ENCODE peak calls at places on chromosome 21, in ten cellular contexts. U, L, D, O, E, Y, K, G, V and J are unnamed samples.

GRCh38 chr21:24197956-24198355 is 1409.3 kb downstream of the MRPL39 start:
- DNase-seq in U (no peak), L (no peak), D (no peak), O (no peak), E (no peak), Y (no peak), K (no peak), G (no peak), V (no peak), J (no peak)

GRCh38 chr21:31358148-31358547 is 14.1 kb upstream of the TIAM1 start:
- DNase-seq in U (no peak), L (no peak), D (no peak), O (no peak), E (no peak), Y (no peak), K (no peak), G (no peak), V (no peak), J (no peak)

GRCh38 chr21:21921410-21922232 is 923.4 kb downstream of the NCAM2 start:
- DNase-seq in U (no peak), L (peak), D (peak), O (no peak), E (peak), Y (peak), K (no peak), G (no peak), V (peak), J (peak)

GRCh38 chr21:46255166-46255565 is 26.6 kb upstream of the LSS start:
- DNase-seq in U (no peak), L (no peak), D (no peak), O (no peak), E (no peak), Y (no peak), K (no peak), G (no peak), V (no peak), J (no peak)

GRCh38 chr21:41369915-41370839 is 8.3 kb downstream of the MX2 start:
- DNase-seq in U (no peak), L (no peak), D (no peak), O (peak), E (no peak), Y (peak), K (no peak), G (no peak), V (no peak), J (no peak)

GRCh38 chr21:24671901-24672300 is 935.4 kb downstream of the MRPL39 start:
- DNase-seq in U (no peak), L (no peak), D (no peak), O (no peak), E (no peak), Y (no peak), K (no peak), G (no peak), V (no peak), J (no peak)

GRCh38 chr21:14875704-14876364 is 189.0 kb downstream of the NRIP1 start:
- DNase-seq in U (no peak), L (no peak), D (no peak), O (no peak), E (no peak), Y (no peak), K (no peak), G (no peak), V (no peak), J (no peak)

GRCh38 chr21:43467785-43468184 is 40.9 kb upstream of the SIK1 start:
- DNase-seq in U (no peak), L (no peak), D (no peak), O (peak), E (no peak), Y (no peak), K (no peak), G (no peak), V (no peak), J (no peak)

GRCh38 chr21:45109831-45110492 is 35.6 kb downstream of the ADARB1 start:
- DNase-seq in U (no peak), L (no peak), D (no peak), O (peak), E (no peak), Y (peak), K (peak), G (no peak), V (no peak), J (peak)

GRCh38 chr21:33300701-33301631 is 23.8 kb upstream of the IFNAR1 start:
- DNase-seq in U (no peak), L (no peak), D (no peak), O (no peak), E (peak), Y (peak), K (no peak), G (no peak), V (no peak), J (peak)

GRCh38 chr21:39007532-39007931 is 175.7 kb downstream of the PSMG1 start:
- DNase-seq in U (no peak), L (no peak), D (no peak), O (no peak), E (no peak), Y (no peak), K (no peak), G (no peak), V (no peak), J (no peak)

GRCh38 chr21:34754690-34755647 is 86.2 kb downstream of the CLIC6 start:
- DNase-seq in U (no peak), L (no peak), D (no peak), O (no peak), E (no peak), Y (no peak), K (no peak), G (no peak), V (no peak), J (no peak)

GRCh38 chr21:38646213-38646837 is 148.0 kb upstream of the ERG start:
- DNase-seq in U (no peak), L (no peak), D (peak), O (no peak), E (no peak), Y (no peak), K (no peak), G (no peak), V (no peak), J (no peak)

GRCh38 chr21:21200103-21200938 is 202.1 kb downstream of the NCAM2 start:
- DNase-seq in U (peak), L (no peak), D (peak), O (no peak), E (no peak), Y (peak), K (no peak), G (no peak), V (peak), J (no peak)

GRCh38 chr21:16838330-16838729 is 674.5 kb upstream of the CXADR start:
- DNase-seq in U (no peak), L (no peak), D (no peak), O (no peak), E (no peak), Y (no peak), K (no peak), G (no peak), V (no peak), J (peak)

GRCh38 chr21:45465105-45465504 is 60.1 kb downstream of the COL18A1 start:
- DNase-seq in U (no peak), L (no peak), D (no peak), O (no peak), E (no peak), Y (no peak), K (no peak), G (no peak), V (no peak), J (peak)

GRCh38 chr21:46155514-46156377 is at the start of gene FTCD:
- DNase-seq in U (peak), L (no peak), D (no peak), O (no peak), E (no peak), Y (no peak), K (no peak), G (no peak), V (no peak), J (no peak)

GRCh38 chr21:42703936-42704335 is 50.5 kb downstream of the PDE9A start:
- DNase-seq in U (no peak), L (no peak), D (no peak), O (no peak), E (no peak), Y (no peak), K (no peak), G (no peak), V (no peak), J (no peak)

GRCh38 chr21:44285102-44285501 is 574 bp upstream of the AIRE start:
- DNase-seq in U (no peak), L (no peak), D (no peak), O (no peak), E (no peak), Y (no peak), K (no peak), G (no peak), V (no peak), J (no peak)

GRCh38 chr21:35520302-35520701 is 471.2 kb upstream of the RUNX1 start:
- DNase-seq in U (no peak), L (no peak), D (no peak), O (no peak), E (peak), Y (peak), K (no peak), G (no peak), V (no peak), J (no peak)

GRCh38 chr21:45236481-45236880 is 51.2 kb downstream of the POFUT2 start:
- DNase-seq in U (no peak), L (no peak), D (no peak), O (no peak), E (no peak), Y (no peak), K (no peak), G (no peak), V (peak), J (peak)

GRCh38 chr21:44618504-44618903 is 6.6 kb downstream of the KRTAP10-8 start:
- DNase-seq in U (no peak), L (no peak), D (peak), O (no peak), E (no peak), Y (no peak), K (no peak), G (no peak), V (no peak), J (peak)

GRCh38 chr21:41407541-41408460 is 18.2 kb upstream of the MX1 start:
- DNase-seq in U (no peak), L (no peak), D (no peak), O (no peak), E (no peak), Y (no peak), K (no peak), G (no peak), V (no peak), J (no peak)

GRCh38 chr21:42561742-42562141 is 48.1 kb downstream of the SLC37A1 start:
- DNase-seq in U (peak), L (no peak), D (no peak), O (no peak), E (peak), Y (no peak), K (peak), G (no peak), V (no peak), J (peak)

GRCh38 chr21:21858502-21859334 is 860.5 kb downstream of the NCAM2 start:
- DNase-seq in U (no peak), L (no peak), D (no peak), O (no peak), E (no peak), Y (no peak), K (no peak), G (no peak), V (no peak), J (no peak)

GRCh38 chr21:45270306-45270821 is 17.3 kb downstream of the POFUT2 start:
- DNase-seq in U (peak), L (no peak), D (no peak), O (no peak), E (no peak), Y (no peak), K (no peak), G (no peak), V (no peak), J (no peak)

GRCh38 chr21:25385912-25386474 is 221.3 kb downstream of the MRPL39 start:
- DNase-seq in U (no peak), L (peak), D (peak), O (no peak), E (peak), Y (peak), K (peak), G (no peak), V (peak), J (peak)